ENCODE peak calls at places on chromosomes 1 and 21, in four cellular contexts. G, V, Z and E are unnamed samples.

GRCh38 chr1:210233495-210234253 is 1.1 kb downstream of the SERTAD4 start:
- DNase-seq in Z (peak; percentile 67), G (peak; percentile 79), V (peak; percentile 63), E (peak; percentile 76)

GRCh38 chr1:194431121-194431520 is 1244.7 kb upstream of the B3GALT2 start:
- DNase-seq in V (no peak), G (no peak), Z (no peak), E (no peak)

GRCh38 chr1:21647431-21648373 is 21.5 kb downstream of the RAP1GAP start:
- DNase-seq in G (peak; percentile 57), V (no peak), Z (peak; percentile 71), E (no peak)

GRCh38 chr21:42228709-42229220 is 9.8 kb downstream of the ABCG1 start:
- DNase-seq in V (no peak), G (no peak), Z (no peak), E (peak; percentile 44)

GRCh38 chr1:163071381-163072255 is 2.5 kb downstream of the RGS4 start:
- DNase-seq in Z (peak; percentile 41), G (peak; percentile 73), V (no peak), E (no peak)

GRCh38 chr1:104092698-104093097 is 343.0 kb downstream of the AMY1C start:
- DNase-seq in Z (no peak), G (no peak), V (no peak), E (no peak)

GRCh38 chr1:3543076-3544049 is 67.9 kb downstream of the MEGF6 start:
- DNase-seq in V (no peak), Z (peak; percentile 27), G (no peak), E (no peak)

GRCh38 chr1:42214447-42214871 is 49.9 kb upstream of the GUCA2A start:
- DNase-seq in V (peak; percentile 41), Z (peak; percentile 63), G (no peak), E (no peak)

GRCh38 chr1:226870323-226871046 is at the start of gene PSEN2:
- DNase-seq in G (peak; percentile 86), V (peak; percentile 73), Z (peak; percentile 84), E (peak; percentile 85)

GRCh38 chr1:212247987-212248386 is 37.2 kb upstream of the PPP2R5A start:
- DNase-seq in V (no peak), Z (no peak), G (no peak), E (no peak)

GRCh38 chr1:90817399-90817798 is 100.3 kb upstream of the BARHL2 start:
- DNase-seq in Z (no peak), V (no peak), G (no peak), E (no peak)

GRCh38 chr21:31218830-31219608 is 125.0 kb downstream of the TIAM1 start:
- DNase-seq in V (peak; percentile 47), G (no peak), Z (peak; percentile 66), E (peak; percentile 54)

GRCh38 chr21:24150753-24151152 is 1456.5 kb downstream of the MRPL39 start:
- DNase-seq in G (no peak), Z (no peak), V (no peak), E (no peak)

GRCh38 chr1:232560940-232561339 is 69.0 kb downstream of the SIPA1L2 start:
- DNase-seq in Z (no peak), G (no peak), V (no peak), E (no peak)

GRCh38 chr1:7026188-7026587 is 240.9 kb downstream of the CAMTA1 start:
- DNase-seq in G (no peak), V (no peak), Z (no peak), E (no peak)

GRCh38 chr1:41496080-41497055 is 11.9 kb upstream of the EDN2 start:
- DNase-seq in V (peak; percentile 83), Z (peak; percentile 80), G (peak; percentile 52), E (peak; percentile 93)

GRCh38 chr1:214472362-214472761 is 79.0 kb downstream of the PTPN14 start:
- DNase-seq in Z (no peak), G (no peak), V (no peak), E (no peak)

GRCh38 chr1:240766831-240767230 is 154.9 kb upstream of the GREM2 start:
- DNase-seq in V (no peak), G (no peak), Z (no peak), E (no peak)

GRCh38 chr1:191851799-191852595 is 306.3 kb upstream of the RGS18 start:
- DNase-seq in V (no peak), G (no peak), Z (no peak), E (no peak)

GRCh38 chr1:91622586-91622985 is 121.9 kb downstream of the CDC7 start:
- DNase-seq in G (no peak), Z (peak; percentile 43), V (no peak), E (no peak)

GRCh38 chr1:24418898-24419628 is 3.5 kb downstream of the NIPAL3 start:
- DNase-seq in Z (peak; percentile 83), V (peak; percentile 74), G (no peak), E (peak; percentile 83)

GRCh38 chr1:43868741-43869067 is 64.9 kb upstream of the ARTN start:
- DNase-seq in Z (no peak), V (no peak), G (no peak), E (no peak)

GRCh38 chr1:246921481-246921880 is 10.3 kb downstream of the AHCTF1 start:
- DNase-seq in G (no peak), Z (no peak), V (no peak), E (no peak)

GRCh38 chr21:46006547-46007497 is 25.3 kb downstream of the COL6A1 start:
- DNase-seq in Z (peak; percentile 14), V (no peak), G (no peak), E (peak; percentile 37)

GRCh38 chr1:109630081-109630880 is 10.6 kb downstream of the AMPD2 start:
- DNase-seq in G (no peak), V (no peak), Z (peak; percentile 21), E (no peak)

GRCh38 chr1:53572802-53573148 is 113.6 kb downstream of the DMRTB1 start:
- DNase-seq in Z (no peak), V (no peak), G (no peak), E (no peak)

GRCh38 chr1:39147099-39148025 is 57.1 kb upstream of the MACF1 start:
- DNase-seq in Z (no peak), G (no peak), V (no peak), E (no peak)

GRCh38 chr21:29829514-29830255 is 110.1 kb downstream of the GRIK1 start:
- DNase-seq in G (no peak), V (no peak), Z (no peak), E (no peak)

DNA sequence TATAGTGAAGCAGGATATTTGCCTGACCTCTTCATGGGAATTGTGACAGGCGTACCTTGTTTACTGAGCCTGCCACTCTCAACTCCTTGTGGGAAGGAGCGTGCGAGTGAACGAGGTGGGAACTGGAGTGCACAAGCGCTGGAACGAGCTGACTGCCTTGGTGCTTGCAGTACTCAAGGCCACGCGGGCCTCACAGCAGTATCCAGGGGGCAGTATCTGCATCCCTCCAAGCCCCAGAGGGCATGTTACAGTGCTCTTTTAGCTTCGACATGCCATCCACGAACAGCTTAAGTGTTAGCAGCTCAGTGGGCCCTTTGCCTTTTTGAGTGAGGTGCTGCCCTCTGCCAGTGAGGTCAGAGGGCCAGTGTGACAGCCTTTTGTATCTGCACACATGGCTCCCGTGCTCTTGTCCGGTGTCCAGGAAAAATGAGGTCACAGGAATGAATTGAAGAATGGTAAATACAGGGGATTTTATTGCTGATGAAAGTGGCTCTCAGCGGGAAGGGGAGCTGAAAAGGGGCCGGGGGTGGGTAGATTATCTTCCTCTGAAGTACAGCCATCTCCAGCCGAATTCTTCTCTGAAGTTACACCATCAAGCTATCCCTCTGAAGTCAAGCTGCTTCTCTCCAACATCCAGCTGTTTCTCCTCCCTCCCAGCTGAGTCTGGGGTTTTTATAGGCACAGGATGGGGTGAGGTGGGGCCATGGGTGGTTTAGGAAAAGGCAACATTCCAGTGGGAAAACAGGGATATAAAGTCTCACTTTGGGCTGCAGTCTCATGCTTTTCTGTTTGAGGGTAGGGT is 69.3 kb downstream of the EPB41 start:
- DNase-seq in G (no peak), Z (no peak), V (peak; percentile 50), E (peak; percentile 73)
- H3K4me1 ChIP-seq in G (peaks cover 10% of the 10 kb centered on the region), Z (no peaks in the 10 kb centered on the region), V (peaks cover 3% of the 10 kb centered on the region), E (no peaks in the 10 kb centered on the region)

DNA sequence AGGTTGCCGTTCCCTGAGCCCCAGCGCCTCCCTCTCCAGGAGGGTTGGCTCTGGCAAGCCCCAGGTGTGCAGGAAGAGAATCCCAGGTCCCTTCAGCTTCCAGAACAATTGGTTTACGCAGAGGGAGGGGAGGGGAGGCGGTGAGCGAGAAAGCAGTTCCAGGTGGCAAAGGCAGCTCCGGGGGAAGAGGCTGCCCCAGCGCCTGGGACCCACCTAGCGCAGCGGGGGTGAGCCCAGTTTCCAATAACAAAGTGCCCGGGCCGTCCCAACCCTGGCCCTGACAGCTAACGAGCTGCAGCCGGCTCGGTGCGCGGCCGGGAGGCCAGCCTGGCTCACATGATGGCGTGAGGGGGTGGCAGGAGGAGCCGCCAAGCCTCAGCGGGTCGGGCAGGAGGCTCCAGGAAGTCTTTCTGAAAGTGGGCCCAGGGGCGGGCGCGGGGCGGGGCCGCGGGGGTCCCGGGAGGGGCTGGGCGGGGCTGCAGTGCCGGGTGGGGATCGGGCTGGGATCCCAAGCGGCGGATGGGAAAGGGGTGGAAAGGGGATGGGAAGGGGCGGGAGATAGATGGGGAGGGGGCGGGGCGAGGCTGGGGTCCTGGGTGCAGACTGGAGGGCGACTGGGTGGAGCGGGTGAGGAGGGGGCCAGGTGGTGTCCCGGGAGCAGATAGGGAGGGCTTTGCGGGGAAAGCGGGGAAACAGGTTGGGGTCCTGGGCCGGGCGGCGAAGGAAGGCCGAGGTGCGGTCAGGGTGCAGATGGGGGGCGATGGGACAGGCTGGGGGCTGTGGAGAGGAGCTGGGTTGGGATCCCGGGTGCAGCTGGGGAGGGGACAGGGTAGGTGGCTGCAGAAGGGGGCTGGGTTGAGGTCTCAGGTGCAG is 22.8 kb downstream of the DHRS3 start:
- DNase-seq in V (peak; percentile 77), G (no peak), Z (peak; percentile 73), E (peak; percentile 77)
- H3K4me1 ChIP-seq in V (peaks cover 58% of the 10 kb centered on the region), G (no peaks in the 10 kb centered on the region), Z (peaks cover 19% of the 10 kb centered on the region), E (peaks cover 91% of the 10 kb centered on the region)

DNA sequence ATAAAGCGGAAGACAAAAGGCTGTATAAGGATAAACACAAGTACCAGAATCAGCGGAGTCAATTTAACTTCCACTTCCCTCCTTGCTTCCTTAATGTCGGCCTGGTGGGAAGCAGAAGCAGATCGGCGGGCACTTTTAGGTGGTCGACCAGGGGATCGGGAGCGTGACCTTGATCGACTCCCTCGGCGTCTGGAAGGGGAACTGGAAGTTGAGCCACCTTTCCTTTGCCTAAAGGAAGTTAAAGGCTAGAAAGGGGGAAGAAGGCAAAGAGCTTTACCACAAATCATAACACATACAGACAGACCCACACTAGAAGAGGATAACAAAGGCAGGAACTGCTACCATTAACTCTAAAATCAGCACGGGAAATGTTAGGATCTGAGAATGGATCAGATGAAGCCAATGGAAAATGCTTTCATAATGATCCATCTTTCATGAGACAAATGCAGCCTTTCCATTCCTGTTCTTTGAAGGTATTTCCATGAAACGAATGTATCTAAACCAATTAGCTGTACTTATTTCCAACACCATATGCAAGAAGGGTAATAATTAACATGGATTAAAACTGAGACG is 5.7 kb downstream of the LBR start:
- DNase-seq in G (no peak), Z (no peak), V (no peak), E (peak; percentile 55)
- H3K4me1 ChIP-seq in G (peaks cover 23% of the 10 kb centered on the region), Z (peaks cover 7% of the 10 kb centered on the region), V (peaks cover 64% of the 10 kb centered on the region), E (peaks cover 44% of the 10 kb centered on the region)

DNA sequence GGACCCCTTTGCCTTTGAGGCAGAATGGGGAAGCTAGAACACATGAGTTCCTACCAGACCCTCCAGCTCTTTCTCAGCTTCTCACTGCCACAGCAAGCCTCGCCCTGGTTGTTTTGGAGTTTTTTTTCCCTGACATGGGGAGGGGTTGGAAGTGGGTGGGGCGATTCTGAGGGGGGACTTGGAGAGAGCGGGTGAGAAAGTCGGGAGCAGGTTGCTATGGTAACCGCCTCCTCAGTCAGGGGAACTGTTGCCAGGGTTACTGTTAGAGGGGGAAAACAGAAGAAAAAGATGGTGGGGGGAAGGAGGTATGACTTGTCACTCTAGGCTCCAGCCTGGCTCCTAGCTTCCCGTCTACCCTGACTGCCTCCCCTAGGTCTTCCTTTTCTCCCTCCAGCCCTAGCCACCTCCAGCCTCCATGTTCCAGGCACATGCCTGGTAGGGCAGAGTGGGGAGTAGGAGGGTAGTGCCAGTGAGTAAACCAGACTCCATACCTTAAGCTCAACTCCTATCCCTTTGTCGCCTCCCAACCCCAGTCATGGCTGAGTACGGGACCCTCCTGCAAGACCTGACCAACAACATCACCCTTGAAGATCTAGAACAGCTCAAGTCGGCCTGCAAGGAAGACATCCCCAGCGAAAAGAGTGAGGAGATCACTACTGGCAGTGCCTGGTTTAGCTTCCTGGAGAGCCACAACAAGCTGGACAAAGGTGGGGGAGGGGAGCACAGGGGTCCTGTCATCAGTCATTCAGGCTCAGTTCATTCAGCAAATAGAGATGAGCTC is 6.0 kb downstream of the PEA15 start:
- DNase-seq in G (no peak), V (no peak), Z (no peak), E (no peak)
- H3K4me1 ChIP-seq in G (peaks cover 9% of the 10 kb centered on the region), V (peaks cover 42% of the 10 kb centered on the region), Z (no peaks in the 10 kb centered on the region), E (peaks cover 42% of the 10 kb centered on the region)